ENCODE peak calls at places on chromosomes 12 and 14, in ten cellular contexts. B, N, G, S, V, J, H, R, K and Z are unnamed samples.

GRCh38 chr12:100372846-100373245 is 16.0 kb downstream of the SLC17A8 start:
- DNase-seq in S (no peak), G (no peak), N (no peak), B (no peak), K (no peak), J (no peak), R (no peak), H (no peak), V (no peak), Z (no peak)

GRCh38 chr14:100874051-100874410 is 29.5 kb downstream of the RTL1 start:
- DNase-seq in R (no peak), B (no peak), N (no peak), G (no peak), J (no peak), H (no peak), V (no peak), S (no peak), K (no peak), Z (no peak)

GRCh38 chr12:81758421-81759214 is 532 bp downstream of the PPFIA2 start:
- DNase-seq in G (peak), H (no peak), B (no peak), J (no peak), R (no peak), V (peak), K (no peak), S (peak), N (no peak), Z (peak)

GRCh38 chr12:2229661-2230539 is 177.1 kb downstream of the CACNA1C start:
- DNase-seq in N (no peak), S (no peak), V (no peak), B (no peak), J (no peak), K (no peak), G (no peak), R (no peak), H (no peak), Z (no peak)

GRCh38 chr14:20209595-20209994 is 13.9 kb upstream of the OR11H6 start:
- DNase-seq in G (no peak), N (no peak), J (no peak), R (no peak), H (no peak), V (no peak), S (no peak), B (no peak), K (no peak), Z (no peak)

GRCh38 chr12:65278576-65279386 is at the start of gene MSRB3:
- DNase-seq in J (no peak), R (no peak), G (peak), K (no peak), V (peak), N (no peak), B (peak), S (no peak), H (peak), Z (no peak)

GRCh38 chr12:25962932-25963525 is 4.5 kb downstream of the RASSF8 start:
- DNase-seq in N (no peak), J (no peak), G (peak), K (no peak), S (no peak), H (no peak), B (no peak), R (no peak), V (no peak), Z (no peak)

GRCh38 chr12:48750215-48750614 is 33.7 kb upstream of the CCNT1 start:
- DNase-seq in N (no peak), R (no peak), V (no peak), G (peak), S (no peak), J (no peak), K (no peak), B (no peak), H (no peak), Z (no peak)

GRCh38 chr12:48004039-48004940 is at the start of gene COL2A1:
- DNase-seq in H (no peak), J (no peak), B (no peak), G (no peak), N (no peak), V (no peak), R (no peak), S (peak), K (no peak), Z (no peak)

GRCh38 chr12:57456145-57456700 is 1.1 kb downstream of the INHBE start:
- DNase-seq in J (no peak), B (no peak), S (peak), K (peak), H (no peak), V (peak), R (no peak), G (peak), N (no peak), Z (peak)

GRCh38 chr12:13945236-13945635 is 36.2 kb downstream of the GRIN2B start:
- DNase-seq in V (no peak), R (no peak), K (no peak), H (no peak), J (no peak), G (no peak), B (no peak), S (no peak), N (no peak), Z (no peak)

GRCh38 chr14:65369560-65369959 is 43.0 kb upstream of the FUT8 start:
- DNase-seq in S (no peak), H (no peak), J (no peak), G (no peak), R (peak), V (no peak), N (no peak), K (no peak), B (no peak), Z (no peak)

GRCh38 chr14:23066368-23066767 is 9.0 kb upstream of the CDH24 start:
- DNase-seq in G (no peak), B (no peak), R (no peak), V (no peak), N (no peak), H (no peak), J (no peak), S (no peak), K (no peak), Z (no peak)

GRCh38 chr14:86057018-86057667 is 527.2 kb downstream of the FLRT2 start:
- DNase-seq in N (peak), J (peak), G (peak), V (no peak), R (peak), B (no peak), K (peak), H (no peak), S (peak), Z (peak)

GRCh38 chr14:60724080-60724618 is at the start of gene SIX4:
- DNase-seq in H (peak), G (peak), V (no peak), J (no peak), R (no peak), K (no peak), N (peak), S (peak), B (peak), Z (peak)

GRCh38 chr12:127273621-127274020 is 993.3 kb upstream of the TMEM132C start:
- DNase-seq in R (no peak), J (no peak), V (no peak), K (no peak), H (no peak), N (no peak), G (peak), S (no peak), B (no peak), Z (no peak)

GRCh38 chr12:57863676-57864075 is 17.1 kb upstream of the CTDSP2 start:
- DNase-seq in B (no peak), J (no peak), H (no peak), G (no peak), K (no peak), S (no peak), N (no peak), R (no peak), V (no peak), Z (no peak)

GRCh38 chr14:25396128-25396527 is 346.2 kb upstream of the STXBP6 start:
- DNase-seq in K (no peak), H (no peak), V (no peak), B (no peak), J (no peak), N (no peak), R (no peak), S (no peak), G (no peak), Z (no peak)

GRCh38 chr14:81222694-81223093 is 1.9 kb upstream of the GTF2A1 start:
- DNase-seq in S (no peak), J (no peak), N (no peak), B (no peak), K (no peak), G (no peak), R (no peak), H (no peak), V (no peak), Z (no peak)

GRCh38 chr14:63563370-63564026 is 20.3 kb upstream of the PPP2R5E start:
- DNase-seq in N (no peak), B (no peak), R (no peak), V (no peak), H (no peak), J (no peak), S (no peak), G (no peak), K (no peak), Z (no peak)

GRCh38 chr14:93231129-93231979 is 24.3 kb downstream of the UBR7 start:
- DNase-seq in G (peak), H (no peak), S (peak), J (no peak), R (no peak), V (peak), B (no peak), N (peak), K (no peak), Z (peak)

GRCh38 chr12:51390457-51391046 is 654 bp downstream of the GALNT6 start:
- DNase-seq in G (no peak), H (no peak), K (no peak), B (no peak), V (no peak), R (no peak), J (no peak), N (no peak), S (no peak), Z (no peak)

GRCh38 chr12:106118-106561 is 39.6 kb downstream of the IQSEC3 start:
- DNase-seq in H (no peak), V (no peak), B (no peak), S (peak), J (no peak), N (no peak), G (no peak), K (peak), R (no peak), Z (peak)

GRCh38 chr14:101775756-101776292 is 14.3 kb downstream of the PPP2R5C start:
- DNase-seq in B (no peak), S (no peak), H (no peak), R (no peak), J (no peak), G (no peak), K (peak), N (no peak), V (no peak), Z (no peak)

GRCh38 chr12:89756638-89757321 is 48.1 kb upstream of the ATP2B1 start:
- DNase-seq in V (no peak), G (peak), B (no peak), K (peak), H (no peak), R (peak), S (no peak), J (no peak), N (no peak), Z (no peak)

GRCh38 chr14:64696355-64696844 is 7.8 kb upstream of the PLEKHG3 start:
- DNase-seq in N (no peak), H (no peak), B (no peak), R (no peak), K (no peak), G (no peak), S (no peak), V (no peak), J (no peak), Z (no peak)

GRCh38 chr12:45712319-45712718 is 17.2 kb upstream of the ARID2 start:
- DNase-seq in B (no peak), K (no peak), J (no peak), N (no peak), G (no peak), R (no peak), V (no peak), H (no peak), S (no peak), Z (no peak)

GRCh38 chr12:123142948-123143752 is 7.7 kb downstream of the PITPNM2 start:
- DNase-seq in R (no peak), B (no peak), S (no peak), H (peak), N (no peak), J (no peak), V (no peak), K (peak), G (no peak), Z (no peak)

GRCh38 chr12:11780521-11781101 is 131.1 kb downstream of the ETV6 start:
- DNase-seq in H (no peak), V (no peak), N (no peak), B (no peak), R (no peak), J (no peak), G (no peak), S (no peak), K (no peak), Z (no peak)

GRCh38 chr14:64123241-64123956 is 170.8 kb downstream of the ESR2 start:
- DNase-seq in G (no peak), S (no peak), H (no peak), B (no peak), K (no peak), V (no peak), R (no peak), J (no peak), N (no peak), Z (no peak)

GRCh38 chr12:46364777-46365580 is 7.6 kb downstream of the SLC38A2 start:
- DNase-seq in K (peak), J (no peak), B (peak), S (no peak), R (no peak), G (peak), V (no peak), N (no peak), H (no peak), Z (no peak)

GRCh38 chr12:132669166-132669879 is 17.8 kb downstream of the POLE start:
- DNase-seq in V (no peak), G (no peak), N (no peak), S (no peak), R (no peak), B (no peak), H (no peak), K (no peak), J (no peak), Z (no peak)

GRCh38 chr12:79658221-79658620 is 32.5 kb downstream of the PAWR start:
- DNase-seq in B (no peak), H (no peak), J (no peak), G (no peak), V (no peak), N (no peak), S (no peak), K (no peak), R (no peak), Z (no peak)

GRCh38 chr12:76799362-76799761 is 35.4 kb downstream of the ZDHHC17 start:
- DNase-seq in S (no peak), N (no peak), K (no peak), H (no peak), R (no peak), G (no peak), B (no peak), V (no peak), J (no peak), Z (no peak)

GRCh38 chr12:124347805-124348658 is 53.1 kb downstream of the RFLNA start:
- DNase-seq in R (peak), V (no peak), G (no peak), S (no peak), B (no peak), J (peak), N (no peak), H (no peak), K (peak), Z (no peak)

GRCh38 chr12:114658002-114658441 is 26.0 kb downstream of the TBX3 start:
- DNase-seq in H (no peak), S (no peak), R (no peak), G (no peak), B (no peak), N (no peak), J (no peak), V (no peak), K (no peak), Z (no peak)

GRCh38 chr12:112979281-112979680 is 962 bp downstream of the OAS2 start:
- DNase-seq in S (no peak), H (no peak), V (no peak), K (peak), G (no peak), B (no peak), N (no peak), J (peak), R (peak), Z (no peak)

GRCh38 chr12:55717397-55718007 is 1.7 kb downstream of the BLOC1S1 start:
- DNase-seq in V (no peak), H (no peak), S (no peak), B (no peak), K (no peak), R (no peak), G (peak), J (no peak), N (peak), Z (peak)